ENCODE peak calls at places on chromosomes 11 and 22, in seven cellular contexts. J, C, V, B, E, G and D are unnamed samples.

GRCh38 chr11:45843158-45843924 is 3.9 kb upstream of the CRY2 start:
- DNase-seq in J (peak; percentile 81), C (peak; percentile 93), V (peak; percentile 89), B (peak; percentile 92), E (peak; percentile 66), G (peak; percentile 92), D (peak; percentile 80)

GRCh38 chr11:122045181-122045586 is 70.8 kb downstream of the BLID start:
- DNase-seq in J (no peak), C (no peak), V (no peak), B (peak; percentile 40), E (no peak), G (no peak), D (peak; percentile 58)

GRCh38 chr11:85619497-85619896 is 7.6 kb downstream of the DLG2 start:
- DNase-seq in J (no peak), C (no peak), V (no peak), B (no peak), E (peak; percentile 33), G (no peak), D (peak; percentile 4)

GRCh38 chr22:49369726-49370717 is 457.7 kb downstream of the BRD1 start:
- DNase-seq in J (peak; percentile 5), C (no peak), V (no peak), B (no peak), E (no peak), G (no peak), D (no peak)

GRCh38 chr11:115674176-115674575 is 170.0 kb upstream of the CADM1 start:
- DNase-seq in J (no peak), C (no peak), V (no peak), B (peak; percentile 76), E (no peak), G (no peak), D (no peak)

GRCh38 chr11:32426819-32427615 is 8.3 kb downstream of the WT1 start:
- DNase-seq in J (peak; percentile 33), C (no peak), V (no peak), B (no peak), E (no peak), G (no peak), D (no peak)

GRCh38 chr22:38950527-38951111 is 6.8 kb upstream of the APOBEC3A start:
- DNase-seq in J (no peak), C (no peak), V (no peak), B (no peak), E (no peak), G (no peak), D (no peak)

GRCh38 chr11:431921-432320 is 9.9 kb downstream of the ANO9 start:
- DNase-seq in J (no peak), C (no peak), V (no peak), B (no peak), E (no peak), G (no peak), D (no peak)

GRCh38 chr22:30425616-30426394 is at the start of gene MTFP1:
- DNase-seq in J (peak; percentile 51), C (peak; percentile 75), V (peak; percentile 46), B (peak; percentile 62), E (no peak), G (peak; percentile 64), D (peak; percentile 63)

GRCh38 chr22:50488006-50488677 is 1.5 kb downstream of the MIOX start:
- DNase-seq in J (no peak), C (no peak), V (no peak), B (no peak), E (no peak), G (no peak), D (no peak)

GRCh38 chr11:19756675-19757475 is 44.2 kb downstream of the NAV2 start:
- DNase-seq in J (no peak), C (no peak), V (no peak), B (peak; percentile 69), E (no peak), G (no peak), D (no peak)

GRCh38 chr22:39627208-39627607 is 56.7 kb downstream of the CACNA1I start:
- DNase-seq in J (no peak), C (no peak), V (no peak), B (no peak), E (no peak), G (no peak), D (no peak)

GRCh38 chr22:30033137-30033536 is 47.1 kb upstream of the HORMAD2 start:
- DNase-seq in J (no peak), C (peak; percentile 17), V (no peak), B (no peak), E (no peak), G (no peak), D (no peak)

GRCh38 chr11:115255006-115255762 is 249.0 kb downstream of the CADM1 start:
- DNase-seq in J (no peak), C (no peak), V (no peak), B (no peak), E (no peak), G (no peak), D (no peak)

GRCh38 chr11:12185106-12185690 is 74.8 kb downstream of the MICAL2 start:
- DNase-seq in J (no peak), C (no peak), V (no peak), B (no peak), E (no peak), G (no peak), D (no peak)

GRCh38 chr22:35632902-35633301 is 15.3 kb upstream of the APOL6 start:
- DNase-seq in J (no peak), C (no peak), V (no peak), B (no peak), E (no peak), G (no peak), D (no peak)

GRCh38 chr11:115739878-115740277 is 235.7 kb upstream of the CADM1 start:
- DNase-seq in J (no peak), C (no peak), V (no peak), B (no peak), E (no peak), G (no peak), D (no peak)

GRCh38 chr11:22349446-22349845 is 11.3 kb downstream of the SLC17A6 start:
- DNase-seq in J (no peak), C (no peak), V (no peak), B (no peak), E (no peak), G (no peak), D (no peak)

GRCh38 chr11:69878144-69878883 is 59.1 kb upstream of the FGF3 start:
- DNase-seq in J (no peak), C (no peak), V (no peak), B (no peak), E (no peak), G (no peak), D (no peak)

GRCh38 chr11:23509023-23509422 is 648.7 kb upstream of the CCDC179 start:
- DNase-seq in J (no peak), C (no peak), V (no peak), B (no peak), E (peak; percentile 76), G (no peak), D (peak; percentile 37)

GRCh38 chr22:31093956-31094622 is 13.0 kb downstream of the SMTN start:
- DNase-seq in J (no peak), C (no peak), V (no peak), B (no peak), E (no peak), G (no peak), D (no peak)

GRCh38 chr22:40348025-40348658 is 1.8 kb downstream of the ADSL start:
- DNase-seq in J (no peak), C (peak; percentile 76), V (peak; percentile 15), B (peak; percentile 80), E (no peak), G (peak; percentile 59), D (peak; percentile 69)

GRCh38 chr11:66221726-66222236 is 46.7 kb upstream of the RAB1B start:
- DNase-seq in J (no peak), C (no peak), V (no peak), B (no peak), E (no peak), G (no peak), D (no peak)

GRCh38 chr22:39401301-39401631 is 1.7 kb downstream of the TAB1 start:
- DNase-seq in J (no peak), C (no peak), V (no peak), B (no peak), E (no peak), G (no peak), D (no peak)

GRCh38 chr11:37657645-37658044 is 1059.6 kb upstream of the RAG2 start:
- DNase-seq in J (no peak), C (peak; percentile 5), V (no peak), B (no peak), E (no peak), G (no peak), D (peak; percentile 47)

GRCh38 chr22:42684462-42685195 is 35.4 kb upstream of the CYB5R3 start:
- DNase-seq in J (no peak), C (no peak), V (no peak), B (peak; percentile 48), E (no peak), G (no peak), D (peak; percentile 31)

GRCh38 chr11:12599408-12600143 is 74.6 kb upstream of the TEAD1 start:
- DNase-seq in J (peak; percentile 55), C (peak; percentile 43), V (no peak), B (peak; percentile 13), E (no peak), G (no peak), D (no peak)

GRCh38 chr11:27388869-27389268 is 25.9 kb upstream of the CCDC34 start:
- DNase-seq in J (no peak), C (no peak), V (no peak), B (no peak), E (no peak), G (no peak), D (peak; percentile 71)

GRCh38 chr11:22734628-22735345 is 68.4 kb downstream of the GAS2 start:
- DNase-seq in J (no peak), C (no peak), V (no peak), B (no peak), E (no peak), G (no peak), D (peak; percentile 1)

GRCh38 chr11:34480339-34480738 is 33.3 kb downstream of the ELF5 start:
- DNase-seq in J (no peak), C (no peak), V (no peak), B (no peak), E (no peak), G (no peak), D (no peak)

GRCh38 chr11:6615046-6615445 is 3.0 kb upstream of the TAF10 start:
- DNase-seq in J (no peak), C (no peak), V (no peak), B (no peak), E (no peak), G (no peak), D (no peak)

GRCh38 chr22:17086750-17087149 is 1.9 kb downstream of the IL17RA start:
- DNase-seq in J (no peak), C (no peak), V (no peak), B (no peak), E (no peak), G (peak; percentile 13), D (no peak)

GRCh38 chr11:43687120-43687791 is 6.7 kb downstream of the HSD17B12 start:
- DNase-seq in J (no peak), C (peak; percentile 37), V (no peak), B (peak; percentile 13), E (no peak), G (no peak), D (peak; percentile 80)

GRCh38 chr11:74673956-74674355 is 57.3 kb downstream of the CHRDL2 start:
- DNase-seq in J (no peak), C (no peak), V (no peak), B (no peak), E (no peak), G (no peak), D (no peak)

GRCh38 chr22:23067023-23067650 is 3.2 kb upstream of the GNAZ start:
- DNase-seq in J (peak; percentile 9), C (no peak), V (no peak), B (no peak), E (no peak), G (no peak), D (no peak)

GRCh38 chr11:33670250-33671011 is 30.2 kb downstream of the C11orf91 start:
- DNase-seq in J (no peak), C (no peak), V (no peak), B (peak; percentile 71), E (no peak), G (no peak), D (peak; percentile 41)

GRCh38 chr11:67113231-67113721 is 5.8 kb upstream of the KDM2A start:
- DNase-seq in J (no peak), C (peak; percentile 52), V (no peak), B (no peak), E (no peak), G (peak; percentile 26), D (no peak)

GRCh38 chr11:69218946-69219720 is 63.4 kb downstream of the SMIM38 start:
- DNase-seq in J (peak; percentile 0), C (no peak), V (no peak), B (no peak), E (no peak), G (no peak), D (no peak)